ENCODE peak calls at places on chromosomes 16 and 17, in five cellular contexts. One of them, this sample, is unnamed.

GRCh38 chr17:60888812-60889709 is 211.4 kb downstream of the BCAS3 start:
- DNase-seq in SK-N-MC: no peak
- DNase-seq in pancreas: no peak
- DNase-seq in neural progenitor cell: no peak
- DNase-seq in SJSA1: no peak
- DNase-seq in this sample: no peak

GRCh38 chr16:89422905-89423630 is 67.3 kb downstream of the ANKRD11 start:
- DNase-seq in SK-N-MC: no peak
- DNase-seq in pancreas: no peak
- DNase-seq in neural progenitor cell: no peak
- DNase-seq in SJSA1: peak
- DNase-seq in this sample: no peak

GRCh38 chr17:40482722-40483121 is 18.7 kb downstream of the TNS4 start:
- DNase-seq in SK-N-MC: no peak
- DNase-seq in pancreas: no peak
- DNase-seq in neural progenitor cell: no peak
- DNase-seq in SJSA1: no peak
- DNase-seq in this sample: no peak

GRCh38 chr16:77304134-77304533 is 104.9 kb downstream of the SYCE1L start:
- DNase-seq in SK-N-MC: no peak
- DNase-seq in pancreas: no peak
- DNase-seq in neural progenitor cell: no peak
- DNase-seq in SJSA1: no peak
- DNase-seq in this sample: no peak

GRCh38 chr16:89157778-89158177 is 13.8 kb upstream of the CDH15 start:
- DNase-seq in SK-N-MC: no peak
- DNase-seq in pancreas: no peak
- DNase-seq in neural progenitor cell: no peak
- DNase-seq in SJSA1: no peak
- DNase-seq in this sample: no peak

GRCh38 chr16:56609463-56609921 is 1.1 kb downstream of the MT2A start:
- DNase-seq in SK-N-MC: no peak
- DNase-seq in pancreas: no peak
- DNase-seq in neural progenitor cell: peak
- DNase-seq in SJSA1: peak
- DNase-seq in this sample: peak

GRCh38 chr17:78384479-78385175 is 6.2 kb downstream of the PGS1 start:
- DNase-seq in SK-N-MC: no peak
- DNase-seq in pancreas: no peak
- DNase-seq in neural progenitor cell: no peak
- DNase-seq in SJSA1: no peak
- DNase-seq in this sample: no peak

GRCh38 chr16:48076455-48077012 is 79.3 kb downstream of the ABCC12 start:
- DNase-seq in SK-N-MC: no peak
- DNase-seq in pancreas: no peak
- DNase-seq in neural progenitor cell: no peak
- DNase-seq in SJSA1: no peak
- DNase-seq in this sample: peak

GRCh38 chr17:42660692-42661345 is 1.7 kb downstream of the TUBG2 start:
- DNase-seq in SK-N-MC: no peak
- DNase-seq in pancreas: no peak
- DNase-seq in neural progenitor cell: no peak
- DNase-seq in SJSA1: no peak
- DNase-seq in this sample: no peak

GRCh38 chr17:29615492-29616299 is 7.0 kb downstream of the CORO6 start:
- DNase-seq in SK-N-MC: no peak
- DNase-seq in pancreas: peak
- DNase-seq in neural progenitor cell: peak
- DNase-seq in SJSA1: no peak
- DNase-seq in this sample: peak

GRCh38 chr16:12087901-12088364 is 111.4 kb downstream of the SNX29 start:
- DNase-seq in SK-N-MC: no peak
- DNase-seq in pancreas: no peak
- DNase-seq in neural progenitor cell: no peak
- DNase-seq in SJSA1: no peak
- DNase-seq in this sample: no peak

GRCh38 chr17:80220709-80221215 is 535 bp downstream of the SLC26A11 start:
- DNase-seq in SK-N-MC: no peak
- DNase-seq in pancreas: peak
- DNase-seq in neural progenitor cell: peak
- DNase-seq in SJSA1: no peak
- DNase-seq in this sample: no peak

GRCh38 chr16:89422527-89422904 is 67.8 kb downstream of the ANKRD11 start:
- DNase-seq in SK-N-MC: no peak
- DNase-seq in pancreas: no peak
- DNase-seq in neural progenitor cell: no peak
- DNase-seq in SJSA1: no peak
- DNase-seq in this sample: no peak

GRCh38 chr16:49168146-49168545 is 113.5 kb downstream of the CBLN1 start:
- DNase-seq in SK-N-MC: no peak
- DNase-seq in pancreas: no peak
- DNase-seq in neural progenitor cell: no peak
- DNase-seq in SJSA1: no peak
- DNase-seq in this sample: no peak
- H3K4me3 ChIP-seq in SK-N-MC: no peak
- H3K4me3 ChIP-seq in pancreas: no peak
- H3K4me3 ChIP-seq in neural progenitor cell: no peak
- H3K4me3 ChIP-seq in SJSA1: no peak
- H3K4me3 ChIP-seq in this sample: no peak

GRCh38 chr17:46834846-46835245 is 16.4 kb upstream of the WNT3 start:
- DNase-seq in SK-N-MC: no peak
- DNase-seq in pancreas: no peak
- DNase-seq in neural progenitor cell: no peak
- DNase-seq in SJSA1: no peak
- DNase-seq in this sample: no peak

GRCh38 chr17:46833840-46834208 is 15.3 kb upstream of the WNT3 start:
- DNase-seq in SK-N-MC: no peak
- DNase-seq in pancreas: no peak
- DNase-seq in neural progenitor cell: no peak
- DNase-seq in SJSA1: no peak
- DNase-seq in this sample: no peak

GRCh38 chr17:46839211-46839610 is 12.2 kb upstream of the WNT9B start:
- DNase-seq in SK-N-MC: no peak
- DNase-seq in pancreas: no peak
- DNase-seq in neural progenitor cell: no peak
- DNase-seq in SJSA1: no peak
- DNase-seq in this sample: no peak

GRCh38 chr17:46837521-46837920 is 13.9 kb upstream of the WNT9B start:
- DNase-seq in SK-N-MC: no peak
- DNase-seq in pancreas: no peak
- DNase-seq in neural progenitor cell: no peak
- DNase-seq in SJSA1: no peak
- DNase-seq in this sample: no peak

GRCh38 chr17:46836500-46836899 is 14.9 kb upstream of the WNT9B start:
- DNase-seq in SK-N-MC: no peak
- DNase-seq in pancreas: no peak
- DNase-seq in neural progenitor cell: no peak
- DNase-seq in SJSA1: no peak
- DNase-seq in this sample: no peak
- H3K4me3 ChIP-seq in SK-N-MC: no peak
- H3K4me3 ChIP-seq in pancreas: no peak
- H3K4me3 ChIP-seq in neural progenitor cell: no peak
- H3K4me3 ChIP-seq in SJSA1: no peak
- H3K4me3 ChIP-seq in this sample: no peak

GRCh38 chr16:15855704-15856003 is 1.2 kb downstream of the MYH11 start:
- DNase-seq in SK-N-MC: no peak
- DNase-seq in pancreas: no peak
- DNase-seq in neural progenitor cell: no peak
- DNase-seq in SJSA1: no peak
- DNase-seq in this sample: no peak

GRCh38 chr16:15856217-15856616 is 611 bp downstream of the MYH11 start:
- DNase-seq in SK-N-MC: no peak
- DNase-seq in pancreas: no peak
- DNase-seq in neural progenitor cell: no peak
- DNase-seq in SJSA1: no peak
- DNase-seq in this sample: no peak

GRCh38 chr16:15853021-15853420 is 3.8 kb downstream of the MYH11 start:
- DNase-seq in SK-N-MC: no peak
- DNase-seq in pancreas: no peak
- DNase-seq in neural progenitor cell: no peak
- DNase-seq in SJSA1: no peak
- DNase-seq in this sample: no peak

GRCh38 chr16:15854906-15855703 is 1.7 kb downstream of the MYH11 start:
- DNase-seq in SK-N-MC: no peak
- DNase-seq in pancreas: no peak
- DNase-seq in neural progenitor cell: no peak
- DNase-seq in SJSA1: no peak
- DNase-seq in this sample: no peak

DNA sequence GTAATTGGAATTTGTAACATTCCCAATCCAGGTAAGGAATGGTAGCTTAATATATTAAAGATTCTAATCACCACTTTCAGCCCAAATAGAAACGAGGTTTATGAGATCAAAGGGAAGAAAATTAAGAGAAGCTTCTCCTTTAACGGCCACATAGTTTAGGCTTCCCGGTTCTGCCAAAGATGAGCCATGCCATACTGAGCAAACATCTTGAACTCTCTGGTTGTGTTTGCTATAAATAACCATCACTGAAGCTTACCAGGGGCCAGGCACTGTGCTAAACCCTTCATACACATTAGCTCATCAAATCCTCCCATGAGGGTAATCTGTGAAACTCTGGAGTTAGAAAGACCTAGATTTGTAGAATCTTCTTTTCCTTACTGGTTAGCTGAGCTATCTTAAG is 2.8 kb downstream of the MYH11 start:
- DNase-seq in SK-N-MC: no peak
- DNase-seq in pancreas: no peak
- DNase-seq in neural progenitor cell: no peak
- DNase-seq in SJSA1: no peak
- DNase-seq in this sample: no peak
- H3K4me3 ChIP-seq in SK-N-MC: no peak
- H3K4me3 ChIP-seq in pancreas: no peak
- H3K4me3 ChIP-seq in neural progenitor cell: no peak
- H3K4me3 ChIP-seq in SJSA1: no peak
- H3K4me3 ChIP-seq in this sample: no peak

DNA sequence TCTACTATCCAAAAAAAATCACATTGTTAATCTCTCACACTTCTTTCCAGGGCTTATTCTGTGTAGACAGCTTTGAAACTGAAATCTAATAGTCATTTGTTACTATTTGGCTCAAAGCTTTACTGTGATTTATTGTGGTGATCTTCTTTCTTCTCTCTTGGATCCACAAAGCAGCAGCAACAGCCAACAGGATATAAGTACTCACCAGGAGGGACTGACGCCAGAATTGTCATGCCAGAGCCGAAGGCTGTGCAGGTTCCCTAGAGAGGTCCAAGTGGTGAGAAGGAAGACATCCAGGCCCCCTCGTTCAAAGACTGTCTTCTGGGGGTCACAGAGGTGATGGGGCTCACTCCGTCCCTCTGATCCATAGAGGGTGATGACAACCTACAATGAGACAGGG is 33.3 kb downstream of the PKD1L3 start:
- DNase-seq in SK-N-MC: no peak
- DNase-seq in pancreas: no peak
- DNase-seq in neural progenitor cell: no peak
- DNase-seq in SJSA1: no peak
- DNase-seq in this sample: no peak
- H3K4me3 ChIP-seq in SK-N-MC: no peak
- H3K4me3 ChIP-seq in pancreas: no peak
- H3K4me3 ChIP-seq in neural progenitor cell: no peak
- H3K4me3 ChIP-seq in SJSA1: no peak
- H3K4me3 ChIP-seq in this sample: no peak

GRCh38 chr17:2023692-2024571 is 1.2 kb downstream of the RTN4RL1 start:
- DNase-seq in SK-N-MC: no peak
- DNase-seq in pancreas: peak
- DNase-seq in neural progenitor cell: peak
- DNase-seq in SJSA1: no peak
- DNase-seq in this sample: no peak
- H3K4me3 ChIP-seq in SK-N-MC: peak
- H3K4me3 ChIP-seq in pancreas: peak
- H3K4me3 ChIP-seq in neural progenitor cell: peak
- H3K4me3 ChIP-seq in SJSA1: no peak
- H3K4me3 ChIP-seq in this sample: peak

GRCh38 chr17:1259910-1260389 is 10.3 kb upstream of the BHLHA9 start:
- DNase-seq in SK-N-MC: no peak
- DNase-seq in pancreas: peak
- DNase-seq in neural progenitor cell: no peak
- DNase-seq in SJSA1: no peak
- DNase-seq in this sample: no peak
- H3K4me3 ChIP-seq in SK-N-MC: peak
- H3K4me3 ChIP-seq in pancreas: peak
- H3K4me3 ChIP-seq in neural progenitor cell: peak
- H3K4me3 ChIP-seq in SJSA1: peak
- H3K4me3 ChIP-seq in this sample: peak

DNA sequence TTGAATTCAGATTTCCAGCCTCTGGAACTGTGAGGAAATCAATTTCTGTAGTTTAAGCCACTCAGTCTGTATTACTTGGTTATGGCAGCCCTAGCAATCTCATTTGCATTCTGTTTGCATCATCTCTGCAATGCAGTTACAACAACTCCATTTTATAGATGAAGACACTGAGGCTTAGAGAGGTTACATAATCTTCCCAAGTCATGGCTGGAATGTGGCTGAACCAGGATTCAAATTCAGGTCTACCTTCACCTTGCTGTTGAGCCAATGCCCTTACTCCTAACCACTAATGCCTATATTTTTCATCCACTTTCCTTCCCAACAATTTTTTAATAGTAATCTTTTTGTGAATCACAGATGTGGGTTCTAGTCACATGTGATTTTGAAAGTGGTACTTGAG is 469.8 kb upstream of the CCL2 start:
- DNase-seq in SK-N-MC: no peak
- DNase-seq in pancreas: no peak
- DNase-seq in neural progenitor cell: no peak
- DNase-seq in SJSA1: no peak
- DNase-seq in this sample: no peak
- H3K4me3 ChIP-seq in SK-N-MC: no peak
- H3K4me3 ChIP-seq in pancreas: no peak
- H3K4me3 ChIP-seq in neural progenitor cell: no peak
- H3K4me3 ChIP-seq in SJSA1: no peak
- H3K4me3 ChIP-seq in this sample: no peak

DNA sequence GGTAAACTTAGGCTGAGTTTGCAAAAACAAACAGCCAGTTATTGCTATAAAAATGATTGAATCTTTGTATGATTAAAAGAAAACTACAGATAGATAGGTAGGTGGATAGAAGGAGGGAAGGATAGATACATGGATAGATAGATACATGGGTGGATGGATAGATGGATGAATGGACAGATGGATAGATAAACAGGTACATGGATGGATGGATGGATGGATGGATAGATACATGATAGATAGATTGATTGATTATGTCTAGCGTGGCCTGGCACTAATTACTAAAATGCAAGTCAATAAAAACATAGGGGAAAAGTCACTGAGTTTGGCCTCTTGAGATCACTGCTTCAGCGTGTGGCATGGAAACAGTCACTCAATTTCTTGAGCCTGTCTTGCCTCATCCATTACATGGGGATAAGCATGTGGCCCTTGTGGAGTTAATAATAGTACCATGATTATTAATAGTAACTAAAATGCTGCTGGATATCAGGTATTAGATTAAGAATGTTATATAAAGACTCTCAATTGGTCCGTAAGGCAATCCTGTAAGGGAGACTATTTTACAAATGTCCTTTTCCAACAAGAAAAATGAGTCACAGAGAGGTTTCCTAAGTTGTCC is 184.9 kb downstream of the HS3ST3A1 start:
- DNase-seq in SK-N-MC: no peak
- DNase-seq in pancreas: no peak
- DNase-seq in neural progenitor cell: no peak
- DNase-seq in SJSA1: no peak
- DNase-seq in this sample: no peak
- H3K4me3 ChIP-seq in SK-N-MC: no peak
- H3K4me3 ChIP-seq in pancreas: no peak
- H3K4me3 ChIP-seq in neural progenitor cell: no peak
- H3K4me3 ChIP-seq in SJSA1: no peak
- H3K4me3 ChIP-seq in this sample: no peak